ENCODE peak calls at places on chromosomes 6 and 20, in six cellular contexts. One of them, this sample, is unnamed. For H3K9me3, the result is how much of the 10 kb centered on the place peaks cover.

GRCh38 chr6:93417421-93417996 is 1.9 kb downstream of the EPHA7 start:
- DNase-seq in fibroblast of lung: peak
- DNase-seq in NT2/D1: no peak
- DNase-seq in AG04450: no peak
- DNase-seq in Peyer's patch: no peak
- DNase-seq in CD4-positive, alpha-beta T cell: no peak
- DNase-seq in this sample: no peak

GRCh38 chr6:166045173-166045957 is 122.3 kb downstream of the TBXT start:
- DNase-seq in Peyer's patch: no peak
- DNase-seq in CD4-positive, alpha-beta T cell: no peak
- DNase-seq in fibroblast of lung: peak
- DNase-seq in AG04450: no peak
- DNase-seq in NT2/D1: no peak
- DNase-seq in this sample: no peak

GRCh38 chr20:50478162-50479036 is 31.8 kb upstream of the PTPN1 start:
- DNase-seq in Peyer's patch: peak
- DNase-seq in NT2/D1: peak
- DNase-seq in CD4-positive, alpha-beta T cell: peak
- DNase-seq in fibroblast of lung: peak
- DNase-seq in AG04450: no peak
- DNase-seq in this sample: peak

GRCh38 chr20:64224344-64225165 is 31.0 kb upstream of the PCMTD2 start:
- DNase-seq in Peyer's patch: no peak
- DNase-seq in CD4-positive, alpha-beta T cell: no peak
- DNase-seq in fibroblast of lung: peak
- DNase-seq in NT2/D1: no peak
- DNase-seq in AG04450: peak
- DNase-seq in this sample: no peak

GRCh38 chr6:27672113-27672799 is 199.4 kb upstream of the ZNF184 start:
- DNase-seq in fibroblast of lung: peak
- DNase-seq in CD4-positive, alpha-beta T cell: no peak
- DNase-seq in AG04450: no peak
- DNase-seq in Peyer's patch: no peak
- DNase-seq in NT2/D1: no peak
- DNase-seq in this sample: no peak

GRCh38 chr6:16396497-16397319 is 158.3 kb downstream of the GMPR start:
- DNase-seq in CD4-positive, alpha-beta T cell: no peak
- DNase-seq in NT2/D1: no peak
- DNase-seq in Peyer's patch: no peak
- DNase-seq in fibroblast of lung: peak
- DNase-seq in AG04450: no peak
- DNase-seq in this sample: no peak

GRCh38 chr6:36276581-36277536 is 7.0 kb downstream of the PNPLA1 start:
- DNase-seq in NT2/D1: no peak
- DNase-seq in AG04450: no peak
- DNase-seq in Peyer's patch: no peak
- DNase-seq in CD4-positive, alpha-beta T cell: no peak
- DNase-seq in fibroblast of lung: no peak
- DNase-seq in this sample: no peak

GRCh38 chr6:29995346-29995777 is 53.0 kb downstream of the HLA-A start:
- DNase-seq in fibroblast of lung: peak
- DNase-seq in CD4-positive, alpha-beta T cell: no peak
- DNase-seq in NT2/D1: no peak
- DNase-seq in AG04450: no peak
- DNase-seq in Peyer's patch: no peak
- DNase-seq in this sample: no peak

GRCh38 chr6:6712258-6712978 is 123.9 kb downstream of the LY86 start:
- DNase-seq in fibroblast of lung: peak
- DNase-seq in CD4-positive, alpha-beta T cell: no peak
- DNase-seq in NT2/D1: no peak
- DNase-seq in AG04450: peak
- DNase-seq in Peyer's patch: no peak
- DNase-seq in this sample: no peak

GRCh38 chr6:57104350-57104749 is 14.4 kb downstream of the ZNF451 start:
- DNase-seq in AG04450: no peak
- DNase-seq in fibroblast of lung: no peak
- DNase-seq in NT2/D1: no peak
- DNase-seq in Peyer's patch: no peak
- DNase-seq in CD4-positive, alpha-beta T cell: no peak
- DNase-seq in this sample: no peak
- H3K9me3 ChIP-seq in AG04450: under half
- H3K9me3 ChIP-seq in fibroblast of lung: under half
- H3K9me3 ChIP-seq in NT2/D1: under half
- H3K9me3 ChIP-seq in Peyer's patch: under half
- H3K9me3 ChIP-seq in CD4-positive, alpha-beta T cell: under half
- H3K9me3 ChIP-seq in this sample: under half

DNA sequence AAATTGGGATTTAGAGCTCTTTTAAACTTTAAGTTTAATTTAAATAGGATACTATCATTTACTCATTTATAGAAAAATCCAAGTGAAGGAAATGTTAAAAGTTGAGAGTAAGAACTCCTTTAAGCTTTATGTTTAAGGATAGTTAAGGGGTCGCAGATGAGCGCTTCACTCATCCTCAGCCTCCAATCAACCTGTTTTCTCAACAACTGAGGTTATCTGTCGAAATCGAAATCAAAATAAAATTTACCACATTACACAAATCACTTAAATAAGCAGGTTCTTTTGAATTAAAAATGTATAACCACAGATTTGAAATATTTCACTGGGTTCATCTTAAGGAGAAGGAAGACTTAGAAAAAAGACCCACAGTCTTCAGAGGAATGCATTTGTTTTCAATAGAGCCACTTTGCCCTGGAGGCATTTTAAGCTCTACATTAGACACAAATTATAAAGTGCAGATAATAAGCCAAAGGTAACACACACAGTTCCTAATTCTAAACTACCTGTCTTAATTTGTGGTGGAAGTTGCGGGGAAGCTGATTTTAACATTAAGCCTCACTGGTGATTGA is 5.5 kb downstream of the PAX1 start:
- DNase-seq in NT2/D1: no peak
- DNase-seq in AG04450: no peak
- DNase-seq in Peyer's patch: no peak
- DNase-seq in CD4-positive, alpha-beta T cell: no peak
- DNase-seq in fibroblast of lung: no peak
- DNase-seq in this sample: no peak
- H3K9me3 ChIP-seq in NT2/D1: under half
- H3K9me3 ChIP-seq in AG04450: under half
- H3K9me3 ChIP-seq in Peyer's patch: under half
- H3K9me3 ChIP-seq in CD4-positive, alpha-beta T cell: under half
- H3K9me3 ChIP-seq in fibroblast of lung: under half
- H3K9me3 ChIP-seq in this sample: under half

GRCh38 chr20:58482416-58482815 is 32.8 kb downstream of the APCDD1L start:
- DNase-seq in CD4-positive, alpha-beta T cell: no peak
- DNase-seq in fibroblast of lung: peak
- DNase-seq in NT2/D1: no peak
- DNase-seq in AG04450: no peak
- DNase-seq in Peyer's patch: no peak
- DNase-seq in this sample: no peak

GRCh38 chr20:58483051-58483450 is 32.1 kb downstream of the APCDD1L start:
- DNase-seq in AG04450: no peak
- DNase-seq in NT2/D1: no peak
- DNase-seq in fibroblast of lung: no peak
- DNase-seq in CD4-positive, alpha-beta T cell: no peak
- DNase-seq in Peyer's patch: no peak
- DNase-seq in this sample: no peak

GRCh38 chr20:58483470-58483869 is 31.7 kb downstream of the APCDD1L start:
- DNase-seq in Peyer's patch: no peak
- DNase-seq in CD4-positive, alpha-beta T cell: no peak
- DNase-seq in fibroblast of lung: no peak
- DNase-seq in AG04450: no peak
- DNase-seq in NT2/D1: no peak
- DNase-seq in this sample: no peak

GRCh38 chr20:58485326-58485725 is 29.9 kb downstream of the APCDD1L start:
- DNase-seq in AG04450: no peak
- DNase-seq in NT2/D1: no peak
- DNase-seq in Peyer's patch: no peak
- DNase-seq in CD4-positive, alpha-beta T cell: no peak
- DNase-seq in fibroblast of lung: no peak
- DNase-seq in this sample: no peak

DNA sequence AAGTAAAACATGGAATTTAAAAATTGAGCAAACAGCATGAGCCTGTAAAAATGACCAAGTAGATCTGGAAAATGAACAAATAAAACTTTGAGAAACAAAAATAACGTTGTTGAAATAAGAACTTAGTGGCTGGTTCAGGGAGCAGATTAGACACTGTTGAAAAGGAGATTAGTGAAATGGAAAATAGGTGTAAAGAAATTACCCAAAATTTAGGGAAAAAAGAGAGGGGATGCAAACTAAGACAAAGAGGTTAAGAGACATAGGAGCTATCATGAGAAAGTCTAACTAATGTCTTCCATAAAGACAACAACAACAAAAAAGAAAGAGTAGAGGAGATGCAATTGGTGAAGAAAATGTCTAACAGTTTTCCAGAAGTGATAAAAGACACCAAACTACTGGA is 29.0 kb downstream of the APCDD1L start:
- DNase-seq in NT2/D1: no peak
- DNase-seq in fibroblast of lung: no peak
- DNase-seq in AG04450: no peak
- DNase-seq in Peyer's patch: no peak
- DNase-seq in CD4-positive, alpha-beta T cell: no peak
- DNase-seq in this sample: no peak
- H3K9me3 ChIP-seq in NT2/D1: under half
- H3K9me3 ChIP-seq in fibroblast of lung: under half
- H3K9me3 ChIP-seq in AG04450: under half
- H3K9me3 ChIP-seq in Peyer's patch: under half
- H3K9me3 ChIP-seq in CD4-positive, alpha-beta T cell: under half
- H3K9me3 ChIP-seq in this sample: under half

GRCh38 chr20:42577193-42577592 is 612.5 kb downstream of the PTPRT start:
- DNase-seq in AG04450: no peak
- DNase-seq in Peyer's patch: no peak
- DNase-seq in CD4-positive, alpha-beta T cell: no peak
- DNase-seq in fibroblast of lung: no peak
- DNase-seq in NT2/D1: no peak
- DNase-seq in this sample: no peak

GRCh38 chr20:42567409-42567808 is 622.3 kb downstream of the PTPRT start:
- DNase-seq in AG04450: no peak
- DNase-seq in Peyer's patch: no peak
- DNase-seq in fibroblast of lung: no peak
- DNase-seq in CD4-positive, alpha-beta T cell: no peak
- DNase-seq in NT2/D1: no peak
- DNase-seq in this sample: no peak

DNA sequence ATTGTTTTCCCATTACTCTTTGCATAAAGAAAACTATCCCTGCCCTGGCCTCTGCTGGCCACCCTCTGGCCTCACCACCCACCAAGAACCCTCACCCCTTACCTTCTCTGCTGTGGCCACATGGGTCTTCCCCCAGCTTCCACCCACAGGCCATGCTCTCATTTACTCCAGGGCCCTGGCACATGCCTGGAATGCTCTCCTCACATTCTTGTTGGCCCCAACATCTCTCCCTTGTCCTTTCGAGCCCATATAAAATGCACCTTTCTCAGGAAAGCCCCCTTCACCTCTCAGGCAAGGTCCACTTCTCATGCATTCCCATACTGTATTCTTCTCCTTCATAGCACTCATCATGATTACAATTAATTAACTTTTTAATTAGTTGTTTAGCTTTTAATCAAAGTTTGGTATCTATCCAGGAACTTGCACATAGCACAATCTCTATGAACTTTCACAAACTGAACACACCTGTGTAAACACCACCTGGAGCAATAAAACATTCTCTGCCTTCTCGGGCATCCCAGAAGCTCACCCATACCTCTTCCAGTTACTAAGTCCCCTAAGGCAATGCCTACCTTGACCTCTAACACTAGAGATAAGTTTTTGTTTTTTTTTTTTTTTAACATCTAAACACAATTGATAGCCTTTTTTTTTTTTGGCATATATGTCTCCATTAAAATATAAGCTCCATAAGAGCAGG is 617.2 kb downstream of the PTPRT start:
- DNase-seq in fibroblast of lung: no peak
- DNase-seq in NT2/D1: no peak
- DNase-seq in Peyer's patch: no peak
- DNase-seq in CD4-positive, alpha-beta T cell: no peak
- DNase-seq in AG04450: no peak
- DNase-seq in this sample: no peak
- H3K9me3 ChIP-seq in fibroblast of lung: under half
- H3K9me3 ChIP-seq in NT2/D1: under half
- H3K9me3 ChIP-seq in Peyer's patch: under half
- H3K9me3 ChIP-seq in CD4-positive, alpha-beta T cell: under half
- H3K9me3 ChIP-seq in AG04450: half or more
- H3K9me3 ChIP-seq in this sample: under half